ENCODE peak calls at places on chromosomes 4 and X, in six cellular contexts. L is PC-3, B is stomach, Z is psoas muscle, I is suprapubic skin, A is uterus. K is an unnamed sample.
A peak's percentile ranks its signal among the peaks of the same experiment; 100 is the strongest.

GRCh38 chrX:11100281-11101035 is 10.7 kb upstream of the HCCS start:
- DNase-seq in L (peak; percentile 65), B (peak; percentile 34), Z (no peak), I (no peak), A (peak; percentile 30), K (no peak)

GRCh38 chr4:128775916-128776315 is 33.6 kb upstream of the JADE1 start:
- DNase-seq in L (no peak), B (no peak), Z (no peak), I (no peak), A (no peak), K (no peak)

GRCh38 chr4:151169223-151169622 is 69.8 kb downstream of the RPS3A start:
- DNase-seq in L (no peak), B (peak; percentile 31), Z (peak; percentile 66), I (peak; percentile 79), A (peak; percentile 83), K (no peak)

GRCh38 chrX:13750204-13750603 is 15.7 kb downstream of the OFD1 start:
- DNase-seq in L (peak; percentile 78), B (no peak), Z (no peak), I (no peak), A (no peak), K (no peak)

GRCh38 chrX:45750639-45751038 is 550.0 kb upstream of the DIPK2B start:
- DNase-seq in L (no peak), B (peak; percentile 35), Z (no peak), I (no peak), A (no peak), K (no peak)

GRCh38 chr4:1043162-1043561 is 31.7 kb downstream of the FGFRL1 start:
- DNase-seq in L (no peak), B (no peak), Z (no peak), I (no peak), A (no peak), K (no peak)

GRCh38 chr4:89898304-89898716 is 3.7 kb downstream of the MMRN1 start:
- DNase-seq in L (no peak), B (peak; percentile 76), Z (no peak), I (no peak), A (no peak), K (no peak)

GRCh38 chr4:94419956-94420355 is 31.8 kb upstream of the PDLIM5 start:
- DNase-seq in L (peak; percentile 11), B (no peak), Z (no peak), I (no peak), A (no peak), K (no peak)

GRCh38 chrX:148412006-148412405 is 88.4 kb upstream of the AFF2 start:
- DNase-seq in L (no peak), B (no peak), Z (no peak), I (no peak), A (no peak), K (no peak)

GRCh38 chrX:11555759-11556158 is 110.0 kb downstream of the ARHGAP6 start:
- DNase-seq in L (peak; percentile 26), B (no peak), Z (no peak), I (no peak), A (no peak), K (no peak)

GRCh38 chr4:1736820-1737219 is 15.5 kb downstream of the TACC3 start:
- DNase-seq in L (no peak), B (no peak), Z (no peak), I (no peak), A (no peak), K (no peak)

GRCh38 chr4:188550296-188550695 is 411.1 kb downstream of the TRIML1 start:
- DNase-seq in L (no peak), B (no peak), Z (no peak), I (no peak), A (no peak), K (no peak)

GRCh38 chr4:56007154-56007553 is 58.4 kb downstream of the CEP135 start:
- DNase-seq in L (no peak), B (no peak), Z (no peak), I (no peak), A (no peak), K (no peak)

GRCh38 chrX:27276751-27277150 is 186.4 kb downstream of the PPP4R3C start:
- DNase-seq in L (no peak), B (no peak), Z (no peak), I (no peak), A (no peak), K (no peak)

GRCh38 chr4:17232575-17233253 is 279.2 kb downstream of the QDPR start:
- DNase-seq in L (no peak), B (peak; percentile 30), Z (no peak), I (no peak), A (peak; percentile 37), K (no peak)

GRCh38 chr4:15898902-15899301 is 39.6 kb downstream of the FGFBP1 start:
- DNase-seq in L (peak; percentile 78), B (no peak), Z (no peak), I (no peak), A (no peak), K (no peak)

GRCh38 chr4:82363896-82364487 is 9.8 kb downstream of the HNRNPD start:
- DNase-seq in L (no peak), B (no peak), Z (no peak), I (no peak), A (no peak), K (no peak)

GRCh38 chrX:131816551-131817136 is 206.5 kb upstream of the STK26 start:
- DNase-seq in L (peak; percentile 83), B (peak; percentile 84), Z (peak; percentile 51), I (peak; percentile 84), A (peak; percentile 72), K (no peak)

GRCh38 chr4:139753686-139754085 is 88.1 kb downstream of the MGST2 start:
- DNase-seq in L (no peak), B (no peak), Z (no peak), I (no peak), A (no peak), K (no peak)

GRCh38 chr4:111879539-111879938 is 265.7 kb upstream of the FAM241A start:
- DNase-seq in L (no peak), B (no peak), Z (no peak), I (no peak), A (no peak), K (no peak)

GRCh38 chr4:56728512-56728911 is 47.4 kb upstream of the HOPX start:
- DNase-seq in L (peak; percentile 81), B (peak; percentile 34), Z (no peak), I (peak; percentile 73), A (peak; percentile 38), K (peak; percentile 70)

GRCh38 chrX:110153900-110154299 is 151.0 kb downstream of the TMEM164 start:
- DNase-seq in L (no peak), B (no peak), Z (no peak), I (no peak), A (no peak), K (no peak)

GRCh38 chr4:185838514-185839203 is 26.7 kb upstream of the SORBS2 start:
- DNase-seq in L (no peak), B (no peak), Z (no peak), I (no peak), A (no peak), K (no peak)

GRCh38 chr4:112410364-112410763 is 105.6 kb downstream of the NEUROG2 start:
- DNase-seq in L (no peak), B (no peak), Z (no peak), I (no peak), A (no peak), K (no peak)

GRCh38 chr4:62162606-62163005 is 962.5 kb downstream of the ADGRL3 start:
- DNase-seq in L (peak; percentile 27), B (no peak), Z (no peak), I (no peak), A (no peak), K (no peak)

GRCh38 chr4:88457307-88458090 is 580 bp downstream of the HERC5 start:
- DNase-seq in L (peak; percentile 21), B (peak; percentile 54), Z (peak; percentile 57), I (peak; percentile 77), A (peak; percentile 57), K (no peak)

GRCh38 chr4:76666940-76667532 is 230.9 kb downstream of the SOWAHB start:
- DNase-seq in L (no peak), B (no peak), Z (no peak), I (no peak), A (no peak), K (no peak)

GRCh38 chrX:48854898-48855297 is 19.5 kb upstream of the PCSK1N start:
- DNase-seq in L (peak; percentile 67), B (no peak), Z (no peak), I (no peak), A (no peak), K (no peak)

DNA sequence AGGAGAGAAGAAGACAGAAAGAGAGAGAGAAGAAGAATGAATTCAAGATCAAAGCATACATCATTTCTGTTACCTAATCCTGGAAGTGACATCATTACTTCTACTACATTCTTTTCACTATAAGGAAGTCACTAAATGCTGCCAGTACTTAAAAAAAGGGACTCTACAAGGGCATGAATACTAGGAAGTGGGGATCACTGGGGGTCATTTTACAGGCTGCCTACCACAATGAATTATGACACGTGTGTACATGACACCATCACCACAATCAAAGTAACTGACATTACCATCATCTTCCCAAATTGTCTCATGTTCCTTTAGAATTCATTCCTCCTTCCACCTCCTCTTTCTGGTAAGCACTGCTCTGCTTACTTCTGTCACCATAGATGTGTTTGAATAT is 227.0 kb downstream of the CPE start:
- DNase-seq in L (no peak), B (no peak), Z (no peak), I (no peak), A (no peak), K (no peak)
- H3K4me1 ChIP-seq in L (peaks cover 6% of the 10 kb centered on the region), B (no peaks in the 10 kb centered on the region), Z (no peaks in the 10 kb centered on the region), I (no peaks in the 10 kb centered on the region), A (no peaks in the 10 kb centered on the region), K (no peaks in the 10 kb centered on the region)

DNA sequence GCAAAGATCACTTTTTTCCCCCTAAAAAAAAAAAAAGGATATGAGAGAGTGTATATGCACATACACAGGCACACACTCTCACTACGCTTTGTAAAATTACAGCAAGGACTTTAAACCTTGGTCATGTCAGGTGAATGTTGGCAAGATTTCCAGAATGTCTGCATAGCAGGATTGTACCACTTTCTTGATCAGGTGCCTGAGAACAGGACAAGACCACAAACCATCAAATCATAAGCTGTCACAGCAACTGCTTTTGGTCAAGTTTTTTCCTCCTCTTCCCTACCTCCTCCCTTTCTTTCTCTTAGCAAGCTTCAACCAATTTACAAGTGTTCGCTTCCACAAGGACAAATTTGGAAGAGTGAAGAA is 15.3 kb downstream of the PPARGC1A start:
- DNase-seq in L (no peak), B (no peak), Z (no peak), I (no peak), A (no peak), K (no peak)
- H3K27ac ChIP-seq in L (no peak overlapping the region), B (no peak overlapping the region), Z (peak overlapping the region; percentile 95), I (no peak overlapping the region), A (no peak overlapping the region), K (no peak overlapping the region)

DNA sequence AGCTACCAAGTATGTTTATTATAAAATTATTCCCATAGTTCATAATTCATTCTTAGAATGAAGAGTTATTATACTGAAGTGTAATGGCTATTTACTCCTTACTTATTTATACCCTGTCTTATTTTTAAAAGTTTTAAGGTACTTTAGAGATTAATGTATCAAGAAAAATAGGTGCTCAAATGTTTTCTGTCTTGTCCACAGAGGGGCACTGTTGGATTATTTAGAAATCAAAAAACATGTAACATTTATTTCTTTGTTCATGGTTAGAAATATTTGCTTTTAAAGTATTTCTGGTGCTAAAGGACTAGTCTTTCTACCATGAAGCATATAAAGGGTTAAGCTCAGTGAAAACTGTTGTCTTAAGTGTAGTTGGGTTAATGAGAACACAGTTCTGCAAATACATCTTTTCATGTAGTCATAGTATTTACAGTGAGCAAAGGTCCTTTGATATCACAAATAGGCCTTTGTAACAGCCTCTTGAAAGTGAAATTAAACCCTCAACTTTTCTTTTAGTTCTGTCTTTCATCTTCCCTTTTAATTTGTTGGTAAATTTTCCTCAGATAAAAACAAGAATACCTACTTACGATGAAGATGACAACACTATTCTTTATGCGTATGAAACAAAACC is 7.7 kb downstream of the SCML1 start:
- DNase-seq in L (peak; percentile 39), B (no peak), Z (no peak), I (no peak), A (no peak), K (no peak)
- TF ChIP-seq CTCF in L (peak; percentile 67), B (peak; percentile 26), Z (peak; percentile 27), I (no peak), A (peak; percentile 27), K (peak; percentile 57)

GRCh38 chrX:154731203-154731602 is 19.7 kb downstream of the GAB3 start:
- DNase-seq in L (no peak), B (no peak), Z (no peak), I (no peak), A (no peak), K (no peak)
- H3K4me1 ChIP-seq in L (peaks cover 63% of the 10 kb centered on the region), B (peaks cover 27% of the 10 kb centered on the region), Z (peaks cover 58% of the 10 kb centered on the region), I (peaks cover 43% of the 10 kb centered on the region), A (no peaks in the 10 kb centered on the region), K (peaks cover 81% of the 10 kb centered on the region)

K was measured in RWPE2.